ENCODE peak calls at places on chromosomes 3 and 15, in eight cellular contexts. One of them, this sample, is unnamed. For H3K4me1, the result is how much of the 10 kb centered on the place peaks cover.

GRCh38 chr3:159865042-159865579 is 123.5 kb upstream of the IL12A start:
- DNase-seq in heart left ventricle: no peak
- DNase-seq in K562: no peak
- DNase-seq in Panc1: no peak
- DNase-seq in psoas muscle: no peak
- DNase-seq in upper lobe of right lung: no peak
- DNase-seq in PC-3: peak
- DNase-seq in tibial nerve: no peak
- DNase-seq in this sample: no peak

GRCh38 chr3:69085543-69086132 is 901 bp downstream of the ARL6IP5 start:
- DNase-seq in upper lobe of right lung: peak
- DNase-seq in Panc1: no peak
- DNase-seq in PC-3: no peak
- DNase-seq in heart left ventricle: peak
- DNase-seq in tibial nerve: no peak
- DNase-seq in K562: peak
- DNase-seq in psoas muscle: peak
- DNase-seq in this sample: peak

GRCh38 chr3:13718000-13718399 is 161.9 kb downstream of the WNT7A start:
- DNase-seq in psoas muscle: no peak
- DNase-seq in upper lobe of right lung: peak
- DNase-seq in K562: no peak
- DNase-seq in tibial nerve: no peak
- DNase-seq in heart left ventricle: no peak
- DNase-seq in Panc1: no peak
- DNase-seq in PC-3: no peak
- DNase-seq in this sample: no peak

GRCh38 chr3:134447371-134447770 is 38.4 kb downstream of the ANAPC13 start:
- DNase-seq in K562: no peak
- DNase-seq in tibial nerve: no peak
- DNase-seq in psoas muscle: no peak
- DNase-seq in Panc1: no peak
- DNase-seq in PC-3: no peak
- DNase-seq in heart left ventricle: no peak
- DNase-seq in upper lobe of right lung: no peak
- DNase-seq in this sample: no peak

GRCh38 chr3:177832862-177833261 is 635.6 kb upstream of the TBL1XR1 start:
- DNase-seq in psoas muscle: no peak
- DNase-seq in Panc1: no peak
- DNase-seq in tibial nerve: no peak
- DNase-seq in heart left ventricle: no peak
- DNase-seq in upper lobe of right lung: no peak
- DNase-seq in K562: no peak
- DNase-seq in PC-3: no peak
- DNase-seq in this sample: peak

GRCh38 chr15:56934269-56934668 is 15.8 kb downstream of the TCF12 start:
- DNase-seq in K562: no peak
- DNase-seq in heart left ventricle: no peak
- DNase-seq in psoas muscle: no peak
- DNase-seq in tibial nerve: no peak
- DNase-seq in upper lobe of right lung: no peak
- DNase-seq in Panc1: no peak
- DNase-seq in PC-3: no peak
- DNase-seq in this sample: no peak

GRCh38 chr15:48754011-48754410 is 56.9 kb downstream of the CEP152 start:
- DNase-seq in Panc1: no peak
- DNase-seq in PC-3: no peak
- DNase-seq in psoas muscle: no peak
- DNase-seq in heart left ventricle: no peak
- DNase-seq in tibial nerve: no peak
- DNase-seq in K562: no peak
- DNase-seq in upper lobe of right lung: no peak
- DNase-seq in this sample: no peak

GRCh38 chr15:76340802-76341365 is 4.3 kb downstream of the ISL2 start:
- DNase-seq in tibial nerve: no peak
- DNase-seq in PC-3: no peak
- DNase-seq in Panc1: no peak
- DNase-seq in psoas muscle: peak
- DNase-seq in heart left ventricle: no peak
- DNase-seq in K562: no peak
- DNase-seq in upper lobe of right lung: no peak
- DNase-seq in this sample: peak

DNA sequence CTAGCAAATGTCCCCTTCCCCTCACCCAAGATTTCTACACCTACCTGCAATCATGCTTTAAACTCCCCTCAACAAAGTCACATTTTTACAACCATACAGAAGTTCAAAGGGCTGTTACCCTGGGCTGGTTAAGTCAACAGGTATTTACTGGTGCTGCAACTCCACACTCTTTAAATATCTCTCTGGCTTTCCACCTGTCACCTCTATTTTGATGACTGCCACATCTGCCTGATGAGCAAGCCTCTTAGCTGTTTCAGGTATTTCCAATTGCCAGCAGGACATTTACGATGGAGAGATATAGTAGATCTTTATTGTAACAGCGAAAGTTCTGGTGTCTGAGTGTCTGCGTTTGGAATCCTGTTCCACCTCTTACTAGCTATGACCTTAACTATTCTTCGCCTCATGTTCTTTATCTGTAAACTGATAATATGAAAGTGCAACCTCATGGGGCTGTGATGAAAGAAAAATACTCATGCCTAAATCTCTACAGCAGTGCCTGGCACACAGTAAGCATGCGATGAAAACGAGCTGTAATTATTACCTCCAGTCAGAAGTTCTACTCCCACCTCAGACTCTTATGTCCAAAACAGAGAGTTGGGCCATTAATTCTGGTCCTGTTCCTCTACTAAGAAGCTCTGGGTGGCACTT is 44.2 kb upstream of the TPM1 start:
- DNase-seq in tibial nerve: no peak
- DNase-seq in Panc1: no peak
- DNase-seq in PC-3: no peak
- DNase-seq in psoas muscle: no peak
- DNase-seq in K562: no peak
- DNase-seq in upper lobe of right lung: no peak
- DNase-seq in heart left ventricle: no peak
- DNase-seq in this sample: no peak
- TF ChIP-seq CTCF in tibial nerve: no peak
- TF ChIP-seq CTCF in Panc1: no peak
- TF ChIP-seq CTCF in PC-3: no peak
- TF ChIP-seq CTCF in psoas muscle: no peak
- TF ChIP-seq CTCF in K562: no peak
- TF ChIP-seq CTCF in upper lobe of right lung: no peak
- TF ChIP-seq CTCF in heart left ventricle: no peak
- TF ChIP-seq CTCF in this sample: no peak

GRCh38 chr3:147397155-147397888 is 9.0 kb downstream of the ZIC4 start:
- DNase-seq in PC-3: no peak
- DNase-seq in heart left ventricle: no peak
- DNase-seq in tibial nerve: no peak
- DNase-seq in K562: no peak
- DNase-seq in Panc1: no peak
- DNase-seq in upper lobe of right lung: no peak
- DNase-seq in psoas muscle: no peak
- DNase-seq in this sample: no peak

GRCh38 chr3:147398841-147399534 is 7.4 kb downstream of the ZIC4 start:
- DNase-seq in psoas muscle: no peak
- DNase-seq in heart left ventricle: no peak
- DNase-seq in Panc1: no peak
- DNase-seq in K562: no peak
- DNase-seq in tibial nerve: no peak
- DNase-seq in upper lobe of right lung: no peak
- DNase-seq in PC-3: peak
- DNase-seq in this sample: no peak

GRCh38 chr3:147397911-147398809 is 8.2 kb downstream of the ZIC4 start:
- DNase-seq in upper lobe of right lung: no peak
- DNase-seq in Panc1: no peak
- DNase-seq in heart left ventricle: no peak
- DNase-seq in PC-3: no peak
- DNase-seq in K562: no peak
- DNase-seq in psoas muscle: no peak
- DNase-seq in tibial nerve: no peak
- DNase-seq in this sample: no peak

GRCh38 chr3:147400999-147401398 is 5.3 kb downstream of the ZIC4 start:
- DNase-seq in heart left ventricle: no peak
- DNase-seq in K562: no peak
- DNase-seq in upper lobe of right lung: no peak
- DNase-seq in psoas muscle: no peak
- DNase-seq in PC-3: no peak
- DNase-seq in tibial nerve: no peak
- DNase-seq in Panc1: no peak
- DNase-seq in this sample: no peak

GRCh38 chr3:147400111-147400510 is 6.2 kb downstream of the ZIC4 start:
- DNase-seq in tibial nerve: no peak
- DNase-seq in upper lobe of right lung: no peak
- DNase-seq in K562: no peak
- DNase-seq in PC-3: no peak
- DNase-seq in Panc1: no peak
- DNase-seq in heart left ventricle: no peak
- DNase-seq in psoas muscle: no peak
- DNase-seq in this sample: no peak
- H3K4me1 ChIP-seq in tibial nerve: under half
- H3K4me1 ChIP-seq in upper lobe of right lung: under half
- H3K4me1 ChIP-seq in K562: under half
- H3K4me1 ChIP-seq in PC-3: under half
- H3K4me1 ChIP-seq in Panc1: under half
- H3K4me1 ChIP-seq in heart left ventricle: under half
- H3K4me1 ChIP-seq in psoas muscle: under half
- H3K4me1 ChIP-seq in this sample: under half

DNA sequence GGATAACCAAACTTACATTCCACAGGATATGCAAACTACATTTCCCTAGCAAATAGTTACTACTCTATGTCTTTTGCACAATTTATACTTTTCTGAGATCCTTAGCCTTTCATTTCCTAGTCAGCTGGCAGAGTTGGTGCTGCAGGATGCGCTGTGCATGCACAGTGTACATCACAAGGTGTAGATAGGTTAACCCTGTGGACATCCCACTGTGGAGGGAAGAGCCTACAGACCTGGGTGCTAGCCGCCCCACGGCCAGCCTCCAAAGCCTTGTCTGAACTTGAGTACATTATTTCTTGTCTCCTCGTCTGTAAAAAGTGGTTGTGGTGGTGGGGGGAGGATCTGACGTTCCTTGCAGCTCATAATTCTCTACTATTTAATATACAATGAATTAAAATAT is 3.5 kb downstream of the TNFSF10 start:
- DNase-seq in upper lobe of right lung: no peak
- DNase-seq in PC-3: no peak
- DNase-seq in Panc1: no peak
- DNase-seq in heart left ventricle: no peak
- DNase-seq in tibial nerve: no peak
- DNase-seq in K562: no peak
- DNase-seq in psoas muscle: no peak
- DNase-seq in this sample: no peak
- H3K4me3 ChIP-seq in upper lobe of right lung: peak
- H3K4me3 ChIP-seq in PC-3: no peak
- H3K4me3 ChIP-seq in Panc1: no peak
- H3K4me3 ChIP-seq in heart left ventricle: peak
- H3K4me3 ChIP-seq in tibial nerve: no peak
- H3K4me3 ChIP-seq in K562: no peak
- H3K4me3 ChIP-seq in psoas muscle: peak
- H3K4me3 ChIP-seq in this sample: no peak

GRCh38 chr15:92421980-92422379 is 28.3 kb downstream of the ST8SIA2 start:
- DNase-seq in PC-3: peak
- DNase-seq in psoas muscle: no peak
- DNase-seq in K562: no peak
- DNase-seq in Panc1: no peak
- DNase-seq in tibial nerve: no peak
- DNase-seq in upper lobe of right lung: no peak
- DNase-seq in heart left ventricle: no peak
- DNase-seq in this sample: peak
- TF ChIP-seq CTCF in PC-3: no peak
- TF ChIP-seq CTCF in psoas muscle: no peak
- TF ChIP-seq CTCF in K562: no peak
- TF ChIP-seq CTCF in Panc1: no peak
- TF ChIP-seq CTCF in tibial nerve: no peak
- TF ChIP-seq CTCF in upper lobe of right lung: no peak
- TF ChIP-seq CTCF in heart left ventricle: no peak
- TF ChIP-seq CTCF in this sample: no peak

GRCh38 chr15:58742424-58743160 is 6.9 kb downstream of the ADAM10 start:
- DNase-seq in Panc1: no peak
- DNase-seq in upper lobe of right lung: no peak
- DNase-seq in K562: no peak
- DNase-seq in heart left ventricle: no peak
- DNase-seq in tibial nerve: no peak
- DNase-seq in PC-3: no peak
- DNase-seq in psoas muscle: no peak
- DNase-seq in this sample: peak

GRCh38 chr15:58746174-58746573 is 3.3 kb downstream of the ADAM10 start:
- DNase-seq in Panc1: no peak
- DNase-seq in psoas muscle: no peak
- DNase-seq in K562: no peak
- DNase-seq in upper lobe of right lung: no peak
- DNase-seq in tibial nerve: no peak
- DNase-seq in heart left ventricle: no peak
- DNase-seq in PC-3: no peak
- DNase-seq in this sample: no peak

GRCh38 chr15:58742022-58742421 is 7.5 kb downstream of the ADAM10 start:
- DNase-seq in psoas muscle: no peak
- DNase-seq in upper lobe of right lung: no peak
- DNase-seq in K562: no peak
- DNase-seq in heart left ventricle: no peak
- DNase-seq in tibial nerve: no peak
- DNase-seq in PC-3: no peak
- DNase-seq in Panc1: no peak
- DNase-seq in this sample: no peak

GRCh38 chr15:58741032-58741431 is 8.5 kb downstream of the ADAM10 start:
- DNase-seq in tibial nerve: no peak
- DNase-seq in K562: no peak
- DNase-seq in heart left ventricle: no peak
- DNase-seq in psoas muscle: no peak
- DNase-seq in Panc1: no peak
- DNase-seq in upper lobe of right lung: no peak
- DNase-seq in PC-3: no peak
- DNase-seq in this sample: no peak

GRCh38 chr15:58743161-58743502 is 6.4 kb downstream of the ADAM10 start:
- DNase-seq in PC-3: no peak
- DNase-seq in K562: no peak
- DNase-seq in Panc1: no peak
- DNase-seq in heart left ventricle: no peak
- DNase-seq in psoas muscle: no peak
- DNase-seq in tibial nerve: no peak
- DNase-seq in upper lobe of right lung: no peak
- DNase-seq in this sample: no peak
- H3K4me1 ChIP-seq in PC-3: under half
- H3K4me1 ChIP-seq in K562: under half
- H3K4me1 ChIP-seq in Panc1: under half
- H3K4me1 ChIP-seq in heart left ventricle: half or more
- H3K4me1 ChIP-seq in psoas muscle: half or more
- H3K4me1 ChIP-seq in tibial nerve: under half
- H3K4me1 ChIP-seq in upper lobe of right lung: under half
- H3K4me1 ChIP-seq in this sample: under half